ENCODE peak calls at places on chromosomes 16 and 17, in ten cellular contexts. One of them, this sample, is unnamed.

GRCh38 chr16:15972046-15972868 is 22.8 kb downstream of the ABCC1 start:
- DNase-seq in tibial nerve: no peak
- DNase-seq in AG10803: peak
- DNase-seq in upper lobe of left lung: no peak
- DNase-seq in hepatocyte: no peak
- DNase-seq in BJ: no peak
- DNase-seq in BE2C: no peak
- DNase-seq in stomach: no peak
- DNase-seq in heart left ventricle: no peak
- DNase-seq in IMR-90: peak
- DNase-seq in this sample: no peak

GRCh38 chr17:61425682-61426481 is 26.2 kb downstream of the TBX2 start:
- DNase-seq in tibial nerve: no peak
- DNase-seq in AG10803: no peak
- DNase-seq in upper lobe of left lung: no peak
- DNase-seq in hepatocyte: no peak
- DNase-seq in BJ: no peak
- DNase-seq in BE2C: peak
- DNase-seq in stomach: no peak
- DNase-seq in heart left ventricle: no peak
- DNase-seq in IMR-90: no peak
- DNase-seq in this sample: no peak

GRCh38 chr17:53719229-53719628 is 103.5 kb upstream of the KIF2B start:
- DNase-seq in tibial nerve: no peak
- DNase-seq in AG10803: no peak
- DNase-seq in upper lobe of left lung: no peak
- DNase-seq in hepatocyte: peak
- DNase-seq in BJ: no peak
- DNase-seq in BE2C: peak
- DNase-seq in stomach: no peak
- DNase-seq in heart left ventricle: no peak
- DNase-seq in IMR-90: no peak
- DNase-seq in this sample: peak

GRCh38 chr16:23318639-23319038 is 16.5 kb downstream of the SCNN1B start:
- DNase-seq in tibial nerve: no peak
- DNase-seq in AG10803: no peak
- DNase-seq in upper lobe of left lung: no peak
- DNase-seq in hepatocyte: no peak
- DNase-seq in BJ: no peak
- DNase-seq in BE2C: no peak
- DNase-seq in stomach: peak
- DNase-seq in heart left ventricle: no peak
- DNase-seq in IMR-90: no peak
- DNase-seq in this sample: no peak

GRCh38 chr16:86448306-86448705 is 62.0 kb upstream of the FOXF1 start:
- DNase-seq in tibial nerve: no peak
- DNase-seq in AG10803: no peak
- DNase-seq in upper lobe of left lung: no peak
- DNase-seq in hepatocyte: no peak
- DNase-seq in BJ: no peak
- DNase-seq in BE2C: no peak
- DNase-seq in stomach: no peak
- DNase-seq in heart left ventricle: no peak
- DNase-seq in IMR-90: peak
- DNase-seq in this sample: no peak

GRCh38 chr16:31354394-31355291 is at the start of gene ITGAX:
- DNase-seq in tibial nerve: peak
- DNase-seq in AG10803: no peak
- DNase-seq in upper lobe of left lung: peak
- DNase-seq in hepatocyte: peak
- DNase-seq in BJ: no peak
- DNase-seq in BE2C: no peak
- DNase-seq in stomach: peak
- DNase-seq in heart left ventricle: peak
- DNase-seq in IMR-90: peak
- DNase-seq in this sample: peak

GRCh38 chr16:22844426-22844825 is 30.5 kb downstream of the HS3ST2 start:
- DNase-seq in tibial nerve: no peak
- DNase-seq in AG10803: no peak
- DNase-seq in upper lobe of left lung: no peak
- DNase-seq in hepatocyte: no peak
- DNase-seq in BJ: no peak
- DNase-seq in BE2C: no peak
- DNase-seq in stomach: no peak
- DNase-seq in heart left ventricle: no peak
- DNase-seq in IMR-90: no peak
- DNase-seq in this sample: no peak

GRCh38 chr16:88702364-88703210 is 3.6 kb downstream of the RNF166 start:
- DNase-seq in tibial nerve: no peak
- DNase-seq in AG10803: no peak
- DNase-seq in upper lobe of left lung: peak
- DNase-seq in hepatocyte: no peak
- DNase-seq in BJ: no peak
- DNase-seq in BE2C: no peak
- DNase-seq in stomach: no peak
- DNase-seq in heart left ventricle: no peak
- DNase-seq in IMR-90: no peak
- DNase-seq in this sample: no peak

GRCh38 chr16:10367616-10368188 is 18.2 kb upstream of the ATF7IP2 start:
- DNase-seq in tibial nerve: no peak
- DNase-seq in AG10803: no peak
- DNase-seq in upper lobe of left lung: no peak
- DNase-seq in hepatocyte: no peak
- DNase-seq in BJ: no peak
- DNase-seq in BE2C: no peak
- DNase-seq in stomach: no peak
- DNase-seq in heart left ventricle: no peak
- DNase-seq in IMR-90: no peak
- DNase-seq in this sample: no peak

GRCh38 chr16:10356870-10357842 is 28.7 kb upstream of the ATF7IP2 start:
- DNase-seq in tibial nerve: no peak
- DNase-seq in AG10803: no peak
- DNase-seq in upper lobe of left lung: no peak
- DNase-seq in hepatocyte: no peak
- DNase-seq in BJ: no peak
- DNase-seq in BE2C: no peak
- DNase-seq in stomach: no peak
- DNase-seq in heart left ventricle: no peak
- DNase-seq in IMR-90: no peak
- DNase-seq in this sample: no peak

DNA sequence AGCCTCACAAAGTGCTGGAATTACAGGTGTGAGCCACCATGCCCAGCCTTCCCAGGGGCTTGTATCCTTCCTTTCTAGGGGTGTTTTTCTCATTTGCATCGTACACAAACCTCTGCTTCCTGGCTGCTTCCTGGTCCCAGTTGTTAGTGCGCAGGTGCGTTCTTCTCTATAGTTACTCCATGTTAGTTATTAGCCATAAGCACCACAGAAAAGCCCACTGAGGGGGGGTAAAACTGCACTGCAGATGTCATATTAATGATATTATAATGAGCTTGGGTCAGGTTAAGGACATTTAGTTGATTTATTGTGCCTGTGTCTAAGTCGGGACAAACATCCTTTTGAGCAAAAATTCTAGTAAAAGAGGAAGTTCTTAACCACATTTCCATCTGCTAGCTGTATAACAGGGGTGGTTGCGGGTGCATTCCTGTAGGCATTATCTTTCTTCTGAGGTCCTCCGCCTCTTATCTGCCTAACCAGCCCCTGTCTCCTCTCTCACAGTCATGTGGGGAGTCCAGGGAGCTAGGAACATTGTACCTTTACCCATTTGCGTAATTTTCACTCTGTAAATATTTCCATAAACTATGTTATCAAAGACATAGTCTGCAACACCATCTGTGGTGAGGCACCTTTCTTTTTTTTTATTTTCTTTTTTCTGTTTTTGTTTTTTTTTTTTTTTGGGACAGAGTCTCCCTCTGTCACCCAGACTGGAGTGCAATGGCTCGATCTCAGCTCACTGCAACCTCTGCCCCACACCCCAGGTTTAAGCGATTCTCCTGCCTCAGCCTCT is 23.6 kb upstream of the ATF7IP2 start:
- DNase-seq in tibial nerve: no peak
- DNase-seq in AG10803: no peak
- DNase-seq in upper lobe of left lung: no peak
- DNase-seq in hepatocyte: peak
- DNase-seq in BJ: no peak
- DNase-seq in BE2C: no peak
- DNase-seq in stomach: no peak
- DNase-seq in heart left ventricle: no peak
- DNase-seq in IMR-90: no peak
- DNase-seq in this sample: no peak
- H3K4me3 ChIP-seq in tibial nerve: no peak
- H3K4me3 ChIP-seq in AG10803: no peak
- H3K4me3 ChIP-seq in upper lobe of left lung: no peak
- H3K4me3 ChIP-seq in hepatocyte: no peak
- H3K4me3 ChIP-seq in BJ: no peak
- H3K4me3 ChIP-seq in BE2C: no peak
- H3K4me3 ChIP-seq in stomach: no peak
- H3K4me3 ChIP-seq in heart left ventricle: no peak
- H3K4me3 ChIP-seq in IMR-90: no peak
- H3K4me3 ChIP-seq in this sample: no peak

GRCh38 chr17:29566473-29567361 is at the start of gene ABHD15:
- DNase-seq in tibial nerve: peak
- DNase-seq in AG10803: peak
- DNase-seq in upper lobe of left lung: peak
- DNase-seq in hepatocyte: peak
- DNase-seq in BJ: no peak
- DNase-seq in BE2C: peak
- DNase-seq in stomach: peak
- DNase-seq in heart left ventricle: peak
- DNase-seq in IMR-90: peak
- DNase-seq in this sample: peak

GRCh38 chr17:29567362-29568330 is 809 bp upstream of the ABHD15 start:
- DNase-seq in tibial nerve: peak
- DNase-seq in AG10803: peak
- DNase-seq in upper lobe of left lung: peak
- DNase-seq in hepatocyte: peak
- DNase-seq in BJ: no peak
- DNase-seq in BE2C: peak
- DNase-seq in stomach: peak
- DNase-seq in heart left ventricle: peak
- DNase-seq in IMR-90: peak
- DNase-seq in this sample: peak

GRCh38 chr17:29563816-29564215 is 3.0 kb downstream of the ABHD15 start:
- DNase-seq in tibial nerve: no peak
- DNase-seq in AG10803: no peak
- DNase-seq in upper lobe of left lung: no peak
- DNase-seq in hepatocyte: no peak
- DNase-seq in BJ: no peak
- DNase-seq in BE2C: no peak
- DNase-seq in stomach: peak
- DNase-seq in heart left ventricle: no peak
- DNase-seq in IMR-90: no peak
- DNase-seq in this sample: no peak

GRCh38 chr17:29568331-29569244 is at the start of gene TP53I13:
- DNase-seq in tibial nerve: peak
- DNase-seq in AG10803: peak
- DNase-seq in upper lobe of left lung: peak
- DNase-seq in hepatocyte: peak
- DNase-seq in BJ: no peak
- DNase-seq in BE2C: peak
- DNase-seq in stomach: peak
- DNase-seq in heart left ventricle: peak
- DNase-seq in IMR-90: peak
- DNase-seq in this sample: peak

DNA sequence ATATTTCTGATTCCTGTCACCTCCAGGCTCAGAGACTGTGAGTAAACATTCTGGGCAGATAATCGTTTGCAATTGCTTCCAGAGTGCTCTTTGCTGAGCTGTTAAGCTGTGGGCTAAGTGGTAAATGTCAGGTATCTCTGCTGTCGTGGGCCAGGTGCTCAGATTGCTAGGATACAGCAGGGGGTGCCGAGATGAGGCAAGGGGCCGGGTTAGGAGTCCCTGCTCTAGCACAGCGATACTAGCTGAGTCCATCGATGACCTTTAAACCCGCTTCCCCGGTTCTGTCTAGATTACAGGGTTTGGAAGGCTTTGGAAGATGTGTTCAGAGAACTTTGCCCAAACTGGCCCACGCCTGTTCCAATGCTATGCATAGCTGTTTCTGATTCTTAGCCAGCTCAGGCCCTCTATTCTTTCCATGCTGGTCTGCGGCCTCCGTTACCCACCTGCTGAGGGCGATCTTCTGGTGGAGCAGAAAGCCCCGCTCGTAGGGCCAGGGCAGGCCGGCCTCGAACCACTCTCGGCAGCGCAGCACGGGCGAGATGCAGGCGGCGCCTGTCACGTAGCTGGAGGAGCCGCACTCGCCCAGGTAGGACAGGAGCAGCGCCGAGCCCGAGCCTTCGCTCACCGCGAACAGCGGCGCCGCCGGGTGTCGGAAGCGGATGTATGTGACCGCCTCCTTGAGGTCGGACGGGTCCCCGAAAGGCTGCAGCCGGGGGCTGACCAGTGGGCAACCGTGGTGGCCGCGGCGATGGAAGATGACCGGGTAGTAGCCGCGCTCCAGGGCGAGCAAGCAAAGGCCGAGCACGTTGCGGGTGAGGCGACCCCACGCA is 979 bp downstream of the ABHD15 start:
- DNase-seq in tibial nerve: no peak
- DNase-seq in AG10803: no peak
- DNase-seq in upper lobe of left lung: peak
- DNase-seq in hepatocyte: peak
- DNase-seq in BJ: no peak
- DNase-seq in BE2C: no peak
- DNase-seq in stomach: peak
- DNase-seq in heart left ventricle: peak
- DNase-seq in IMR-90: no peak
- DNase-seq in this sample: no peak
- TF ChIP-seq CTCF in tibial nerve: no peak
- TF ChIP-seq CTCF in AG10803: no peak
- TF ChIP-seq CTCF in upper lobe of left lung: no peak
- TF ChIP-seq CTCF in hepatocyte: peak
- TF ChIP-seq CTCF in BJ: no peak
- TF ChIP-seq CTCF in BE2C: peak
- TF ChIP-seq CTCF in stomach: no peak
- TF ChIP-seq CTCF in heart left ventricle: no peak
- TF ChIP-seq CTCF in IMR-90: no peak
- TF ChIP-seq CTCF in this sample: no peak

GRCh38 chr17:38456031-38456815 is 28.0 kb downstream of the ARHGAP23 start:
- DNase-seq in tibial nerve: no peak
- DNase-seq in AG10803: no peak
- DNase-seq in upper lobe of left lung: no peak
- DNase-seq in hepatocyte: no peak
- DNase-seq in BJ: no peak
- DNase-seq in BE2C: no peak
- DNase-seq in stomach: no peak
- DNase-seq in heart left ventricle: no peak
- DNase-seq in IMR-90: no peak
- DNase-seq in this sample: no peak

GRCh38 chr17:38453951-38454421 is 25.7 kb downstream of the ARHGAP23 start:
- DNase-seq in tibial nerve: no peak
- DNase-seq in AG10803: peak
- DNase-seq in upper lobe of left lung: peak
- DNase-seq in hepatocyte: peak
- DNase-seq in BJ: no peak
- DNase-seq in BE2C: peak
- DNase-seq in stomach: no peak
- DNase-seq in heart left ventricle: peak
- DNase-seq in IMR-90: peak
- DNase-seq in this sample: peak

GRCh38 chr17:38457577-38458371 is 29.5 kb downstream of the ARHGAP23 start:
- DNase-seq in tibial nerve: no peak
- DNase-seq in AG10803: no peak
- DNase-seq in upper lobe of left lung: no peak
- DNase-seq in hepatocyte: no peak
- DNase-seq in BJ: no peak
- DNase-seq in BE2C: no peak
- DNase-seq in stomach: no peak
- DNase-seq in heart left ventricle: no peak
- DNase-seq in IMR-90: no peak
- DNase-seq in this sample: no peak

GRCh38 chr17:38454528-38454927 is 26.3 kb downstream of the ARHGAP23 start:
- DNase-seq in tibial nerve: peak
- DNase-seq in AG10803: peak
- DNase-seq in upper lobe of left lung: no peak
- DNase-seq in hepatocyte: peak
- DNase-seq in BJ: no peak
- DNase-seq in BE2C: peak
- DNase-seq in stomach: peak
- DNase-seq in heart left ventricle: peak
- DNase-seq in IMR-90: peak
- DNase-seq in this sample: peak

DNA sequence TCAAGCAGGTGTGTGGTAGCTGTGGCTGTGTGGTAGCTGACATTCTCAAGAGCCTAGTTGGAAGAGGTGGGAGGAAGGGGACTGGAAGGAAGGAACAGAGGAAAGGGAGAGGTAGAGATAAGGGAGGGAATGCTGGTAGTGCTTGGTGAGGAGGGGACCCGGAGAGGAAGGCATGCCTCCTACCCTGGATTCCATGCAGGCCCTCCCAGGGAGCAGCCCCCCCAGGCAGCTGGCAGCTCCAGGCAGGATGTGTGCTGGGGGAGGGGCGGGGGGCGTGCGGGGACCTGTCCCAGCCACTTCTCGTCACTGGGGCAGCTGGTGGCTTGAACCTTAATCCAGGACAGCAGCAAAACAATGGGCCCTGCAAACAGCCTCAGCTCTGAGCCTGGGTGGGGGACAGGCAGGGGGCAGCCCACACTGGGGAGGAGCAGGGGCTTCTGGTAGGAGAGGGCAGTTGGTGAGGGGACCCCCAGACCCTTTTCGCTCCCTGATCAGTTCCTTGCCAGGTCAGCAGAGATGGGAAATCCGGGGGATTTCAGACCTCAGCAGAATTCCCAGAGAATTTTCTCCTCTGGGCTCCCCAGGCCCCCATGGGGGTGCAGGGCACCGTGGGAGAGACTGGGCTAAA is 27.1 kb downstream of the ARHGAP23 start:
- DNase-seq in tibial nerve: no peak
- DNase-seq in AG10803: no peak
- DNase-seq in upper lobe of left lung: no peak
- DNase-seq in hepatocyte: no peak
- DNase-seq in BJ: no peak
- DNase-seq in BE2C: peak
- DNase-seq in stomach: no peak
- DNase-seq in heart left ventricle: no peak
- DNase-seq in IMR-90: no peak
- DNase-seq in this sample: no peak
- H3K4me3 ChIP-seq in tibial nerve: no peak
- H3K4me3 ChIP-seq in AG10803: peak
- H3K4me3 ChIP-seq in upper lobe of left lung: no peak
- H3K4me3 ChIP-seq in hepatocyte: no peak
- H3K4me3 ChIP-seq in BJ: peak
- H3K4me3 ChIP-seq in BE2C: no peak
- H3K4me3 ChIP-seq in stomach: no peak
- H3K4me3 ChIP-seq in heart left ventricle: peak
- H3K4me3 ChIP-seq in IMR-90: peak
- H3K4me3 ChIP-seq in this sample: peak

GRCh38 chr16:28835864-28836760 is 10.0 kb downstream of the TUFM start:
- DNase-seq in tibial nerve: no peak
- DNase-seq in AG10803: no peak
- DNase-seq in upper lobe of left lung: peak
- DNase-seq in hepatocyte: no peak
- DNase-seq in BJ: no peak
- DNase-seq in BE2C: no peak
- DNase-seq in stomach: no peak
- DNase-seq in heart left ventricle: no peak
- DNase-seq in IMR-90: no peak
- DNase-seq in this sample: no peak
- TF ChIP-seq CTCF in tibial nerve: no peak
- TF ChIP-seq CTCF in AG10803: no peak
- TF ChIP-seq CTCF in upper lobe of left lung: no peak
- TF ChIP-seq CTCF in hepatocyte: no peak
- TF ChIP-seq CTCF in BJ: no peak
- TF ChIP-seq CTCF in BE2C: no peak
- TF ChIP-seq CTCF in stomach: no peak
- TF ChIP-seq CTCF in heart left ventricle: no peak
- TF ChIP-seq CTCF in IMR-90: no peak
- TF ChIP-seq CTCF in this sample: no peak

This sample was measured in cardiac fibroblast.